ENCODE peak calls at places on chromosomes 5 and 9, in nine cellular contexts. G is memory B cell; O is EH; B is HTR-8/SVneo; E is stimulated activated effector memory CD8-positive, alpha-beta T cell treated with anti-CD3 and anti-CD28 coated beads, Interleukin-12 subunit alpha, Interleukin-12 subunit beta, amount 100 ng/mL, for 72 hours; D is stimulated activated CD4-positive, alpha-beta T cell treated with anti-CD3 and anti-CD28 coated beads, Interleukin-1b, Interleukin-23, amount 100 ng/mL, for 48 hours; A is HT1080; S is BE2C; X is cerebellum. Z is an unnamed sample.

GRCh38 chr5:180785794-180786221 is 16.8 kb downstream of the MGAT1 start:
- DNase-seq in B (no peak), A (peak; percentile 41), E (no peak), O (peak; percentile 94), D (no peak), X (no peak), S (no peak), G (no peak), Z (no peak)

GRCh38 chr9:85960688-85961093 is 19.7 kb downstream of the NAA35 start:
- DNase-seq in E (no peak), X (peak; percentile 26), O (peak; percentile 18), A (no peak), S (peak; percentile 24), D (no peak), B (no peak), G (no peak), Z (no peak)

GRCh38 chr5:172805736-172806255 is 28.3 kb upstream of the ERGIC1 start:
- DNase-seq in S (no peak), G (no peak), X (no peak), E (no peak), O (no peak), B (no peak), D (no peak), A (no peak), Z (no peak)

GRCh38 chr5:159504857-159505304 is 174.6 kb upstream of the IL12B start:
- DNase-seq in A (peak; percentile 73), O (peak; percentile 86), E (no peak), D (no peak), B (peak; percentile 17), S (peak; percentile 15), G (no peak), X (no peak), Z (no peak)

GRCh38 chr9:125558453-125559084 is 148.4 kb downstream of the MAPKAP1 start:
- DNase-seq in E (peak; percentile 13), O (peak; percentile 80), D (peak; percentile 42), S (peak; percentile 69), A (peak; percentile 72), G (peak; percentile 52), B (peak; percentile 61), X (no peak), Z (peak; percentile 45)

GRCh38 chr9:134389659-134390058 is 63.4 kb downstream of the RXRA start:
- DNase-seq in G (no peak), D (no peak), A (no peak), O (no peak), B (no peak), X (no peak), S (no peak), E (no peak), Z (no peak)

GRCh38 chr5:179406031-179406681 is 60.9 kb upstream of the ADAMTS2 start:
- DNase-seq in O (peak; percentile 38), G (no peak), D (no peak), E (no peak), A (no peak), B (no peak), X (no peak), S (peak; percentile 67), Z (no peak)

GRCh38 chr5:169744336-169744735 is 107.3 kb downstream of the DOCK2 start:
- DNase-seq in X (no peak), B (no peak), D (no peak), O (peak; percentile 55), A (no peak), S (no peak), G (no peak), E (no peak), Z (no peak)

GRCh38 chr5:10111575-10111974 is 138.1 kb downstream of the ATPSCKMT start:
- DNase-seq in B (peak; percentile 77), X (no peak), G (no peak), A (peak; percentile 71), O (peak; percentile 72), S (peak; percentile 61), D (no peak), E (no peak), Z (no peak)

Z was measured in T-helper 2 cell treated with Interferon-gamma antibody and Interleukin-4, amounts not matched to agents 5 μg/mL and 100 μg/mL, for 36 hours.